ENCODE peak calls at places on chromosome X, in four cellular contexts. One of them, this sample, is unnamed.

GRCh38 chrX:372856-373640 is 13.7 kb downstream of the PPP2R3B start:
- DNase-seq in heart left ventricle: no peak
- DNase-seq in body of pancreas: no peak
- DNase-seq in transverse colon: no peak
- DNase-seq in this sample: no peak

GRCh38 chrX:129925305-129926092 is 19.5 kb downstream of the UTP14A start:
- DNase-seq in heart left ventricle: peak; percentile 61
- DNase-seq in body of pancreas: peak; percentile 68
- DNase-seq in transverse colon: peak; percentile 75
- DNase-seq in this sample: peak; percentile 42

GRCh38 chrX:76428243-76429130 is 977 bp downstream of the MAGEE1 start:
- DNase-seq in heart left ventricle: peak; percentile 6
- DNase-seq in body of pancreas: peak; percentile 15
- DNase-seq in transverse colon: peak; percentile 14
- DNase-seq in this sample: peak; percentile 3

GRCh38 chrX:36978886-36979285 is 29.3 kb upstream of the FAM47C start:
- DNase-seq in heart left ventricle: no peak
- DNase-seq in body of pancreas: no peak
- DNase-seq in transverse colon: no peak
- DNase-seq in this sample: no peak

GRCh38 chrX:125262836-125263235 is 56.8 kb upstream of the TEX13C start:
- DNase-seq in heart left ventricle: no peak
- DNase-seq in body of pancreas: no peak
- DNase-seq in transverse colon: no peak
- DNase-seq in this sample: no peak

GRCh38 chrX:108091878-108092291 is 307 bp downstream of the ATG4A start:
- DNase-seq in heart left ventricle: no peak
- DNase-seq in body of pancreas: no peak
- DNase-seq in transverse colon: no peak
- DNase-seq in this sample: no peak

GRCh38 chrX:48802089-48802812 is 384 bp downstream of the HDAC6 start:
- DNase-seq in heart left ventricle: peak; percentile 73
- DNase-seq in body of pancreas: peak; percentile 85
- DNase-seq in transverse colon: peak; percentile 91
- DNase-seq in this sample: peak; percentile 77

GRCh38 chrX:63526863-63527262 is 175.7 kb upstream of the SPIN4 start:
- DNase-seq in heart left ventricle: no peak
- DNase-seq in body of pancreas: no peak
- DNase-seq in transverse colon: no peak
- DNase-seq in this sample: no peak

GRCh38 chrX:107537815-107538214 is 88.4 kb downstream of the FRMPD3 start:
- DNase-seq in heart left ventricle: peak; percentile 9
- DNase-seq in body of pancreas: peak; percentile 17
- DNase-seq in transverse colon: no peak
- DNase-seq in this sample: no peak

GRCh38 chrX:15143825-15144121 is 126.1 kb downstream of the ASB9 start:
- DNase-seq in heart left ventricle: no peak
- DNase-seq in body of pancreas: no peak
- DNase-seq in transverse colon: no peak
- DNase-seq in this sample: no peak

GRCh38 chrX:435536-436122 is 48.9 kb upstream of the PPP2R3B start:
- DNase-seq in heart left ventricle: no peak
- DNase-seq in body of pancreas: no peak
- DNase-seq in transverse colon: no peak
- DNase-seq in this sample: no peak

GRCh38 chrX:106437407-106437806 is 174.4 kb upstream of the RADX start:
- DNase-seq in heart left ventricle: no peak
- DNase-seq in body of pancreas: no peak
- DNase-seq in transverse colon: no peak
- DNase-seq in this sample: no peak

GRCh38 chrX:27882695-27883094 is 74.9 kb downstream of the MAGEB10 start:
- DNase-seq in heart left ventricle: no peak
- DNase-seq in body of pancreas: no peak
- DNase-seq in transverse colon: no peak
- DNase-seq in this sample: no peak

GRCh38 chrX:13845721-13846378 is 29.0 kb upstream of the GPM6B start:
- DNase-seq in heart left ventricle: no peak
- DNase-seq in body of pancreas: no peak
- DNase-seq in transverse colon: no peak
- DNase-seq in this sample: peak; percentile 8

GRCh38 chrX:28649541-28649940 is 62.3 kb downstream of the IL1RAPL1 start:
- DNase-seq in heart left ventricle: no peak
- DNase-seq in body of pancreas: no peak
- DNase-seq in transverse colon: no peak
- DNase-seq in this sample: no peak

GRCh38 chrX:148051973-148052372 is 70.8 kb downstream of the FMR1NB start:
- DNase-seq in heart left ventricle: no peak
- DNase-seq in body of pancreas: no peak
- DNase-seq in transverse colon: no peak
- DNase-seq in this sample: no peak

GRCh38 chrX:13223868-13224555 is 95.8 kb downstream of the ATXN3L start:
- DNase-seq in heart left ventricle: peak; percentile 20
- DNase-seq in body of pancreas: peak; percentile 12
- DNase-seq in transverse colon: no peak
- DNase-seq in this sample: no peak

GRCh38 chrX:11363069-11363594 is 69.9 kb downstream of the AMELX start:
- DNase-seq in heart left ventricle: peak; percentile 7
- DNase-seq in body of pancreas: no peak
- DNase-seq in transverse colon: no peak
- DNase-seq in this sample: no peak

GRCh38 chrX:11480626-11481025 is 185.1 kb downstream of the ARHGAP6 start:
- DNase-seq in heart left ventricle: no peak
- DNase-seq in body of pancreas: no peak
- DNase-seq in transverse colon: no peak
- DNase-seq in this sample: no peak

GRCh38 chrX:30577362-30577961 is at the start of gene TASL:
- DNase-seq in heart left ventricle: no peak
- DNase-seq in body of pancreas: no peak
- DNase-seq in transverse colon: peak; percentile 23
- DNase-seq in this sample: no peak

GRCh38 chrX:131985526-131986049 is 37.5 kb upstream of the STK26 start:
- DNase-seq in heart left ventricle: no peak
- DNase-seq in body of pancreas: no peak
- DNase-seq in transverse colon: no peak
- DNase-seq in this sample: peak; percentile 5

GRCh38 chrX:10177620-10178019 is 20.8 kb downstream of the CLCN4 start:
- DNase-seq in heart left ventricle: no peak
- DNase-seq in body of pancreas: no peak
- DNase-seq in transverse colon: no peak
- DNase-seq in this sample: no peak

DNA sequence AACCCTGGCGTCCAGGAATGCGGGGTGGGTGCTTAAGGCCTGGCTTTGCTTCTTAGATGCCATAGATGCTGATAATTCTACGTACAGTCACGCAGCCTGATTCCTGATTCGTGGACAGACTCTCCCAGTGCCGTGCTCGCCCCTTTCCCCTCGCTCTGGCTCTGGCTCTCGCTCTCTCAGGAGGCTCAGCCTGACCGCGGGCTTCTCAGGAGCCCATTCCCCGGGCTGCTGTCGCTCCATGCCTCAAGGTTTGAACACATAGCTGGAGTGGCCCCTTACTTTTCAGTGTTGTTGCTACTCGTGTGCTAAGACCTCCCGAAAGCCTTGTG is 59.2 kb upstream of the ZC4H2 start:
- DNase-seq in heart left ventricle: no peak
- DNase-seq in body of pancreas: peak; percentile 13
- DNase-seq in transverse colon: peak; percentile 28
- DNase-seq in this sample: peak; percentile 11
- H3K27ac ChIP-seq in heart left ventricle: peak overlapping the region; percentile 51
- H3K27ac ChIP-seq in body of pancreas: peak overlapping the region; percentile 50
- H3K27ac ChIP-seq in transverse colon: peak overlapping the region; percentile 92
- H3K27ac ChIP-seq in this sample: peak overlapping the region; percentile 82

DNA sequence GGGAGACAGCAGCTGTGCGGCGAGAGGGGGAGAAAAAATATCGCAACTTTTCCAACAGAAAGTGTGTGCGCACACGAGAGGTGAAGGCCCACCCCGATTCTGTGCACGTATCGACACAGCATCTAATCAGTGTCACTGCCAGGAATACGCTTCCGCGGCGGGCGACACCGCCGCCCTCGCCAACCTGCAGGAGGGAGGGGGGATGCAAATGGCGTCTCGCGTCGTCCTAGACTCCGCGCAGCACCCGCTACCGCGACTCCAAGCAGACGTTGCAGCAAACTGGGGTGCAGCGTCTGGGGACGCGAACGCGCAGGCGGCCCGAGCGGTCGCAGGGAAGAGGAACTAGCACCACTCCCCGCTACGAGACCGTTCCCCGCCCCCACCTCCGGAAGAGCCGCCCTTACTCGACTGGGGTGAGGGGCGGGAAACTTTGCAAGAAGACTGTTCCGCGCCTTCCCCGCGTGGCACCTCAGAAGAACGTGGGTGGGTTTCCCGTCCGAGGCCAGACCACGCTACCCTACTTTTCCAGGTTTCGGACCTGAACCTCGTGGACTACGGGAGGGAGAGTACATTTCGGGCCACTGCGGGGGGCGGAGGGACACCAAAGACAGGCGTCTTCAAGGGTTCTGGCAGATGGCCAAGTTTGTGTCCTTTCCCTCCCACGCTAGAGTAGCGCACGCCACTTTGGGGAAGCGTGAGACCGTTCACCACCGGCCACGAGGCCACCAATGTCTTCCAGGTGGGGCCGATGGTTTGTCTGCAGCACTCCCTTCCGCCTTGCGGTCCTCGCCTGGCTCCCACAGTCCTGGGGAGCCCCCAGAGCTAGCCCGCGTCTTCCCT is 77.9 kb upstream of the BCOR start:
- DNase-seq in heart left ventricle: peak; percentile 78
- DNase-seq in body of pancreas: peak; percentile 61
- DNase-seq in transverse colon: peak; percentile 80
- DNase-seq in this sample: peak; percentile 37
- TF ChIP-seq POLR2A in heart left ventricle: peak; percentile 31
- TF ChIP-seq POLR2A in body of pancreas: peak; percentile 11
- TF ChIP-seq POLR2A in transverse colon: peak; percentile 65
- TF ChIP-seq POLR2A in this sample: peak; percentile 24

GRCh38 chrX:152641996-152642395 is 4.3 kb downstream of the GABRQ start:
- DNase-seq in heart left ventricle: no peak
- DNase-seq in body of pancreas: no peak
- DNase-seq in transverse colon: no peak
- DNase-seq in this sample: no peak
- TF ChIP-seq CTCF in heart left ventricle: peak; percentile 19
- TF ChIP-seq CTCF in body of pancreas: no peak
- TF ChIP-seq CTCF in transverse colon: no peak
- TF ChIP-seq CTCF in this sample: no peak

GRCh38 chrX:39309018-39309620 is 507.9 kb downstream of the MID1IP1 start:
- DNase-seq in heart left ventricle: no peak
- DNase-seq in body of pancreas: no peak
- DNase-seq in transverse colon: no peak
- DNase-seq in this sample: no peak

GRCh38 chrX:39309721-39310152 is 508.5 kb downstream of the MID1IP1 start:
- DNase-seq in heart left ventricle: peak; percentile 21
- DNase-seq in body of pancreas: no peak
- DNase-seq in transverse colon: no peak
- DNase-seq in this sample: no peak

GRCh38 chrX:39304746-39305145 is 503.5 kb downstream of the MID1IP1 start:
- DNase-seq in heart left ventricle: no peak
- DNase-seq in body of pancreas: no peak
- DNase-seq in transverse colon: no peak
- DNase-seq in this sample: no peak

GRCh38 chrX:39308126-39308525 is 506.9 kb downstream of the MID1IP1 start:
- DNase-seq in heart left ventricle: no peak
- DNase-seq in body of pancreas: no peak
- DNase-seq in transverse colon: no peak
- DNase-seq in this sample: no peak

GRCh38 chrX:39307488-39307887 is 506.2 kb downstream of the MID1IP1 start:
- DNase-seq in heart left ventricle: no peak
- DNase-seq in body of pancreas: no peak
- DNase-seq in transverse colon: no peak
- DNase-seq in this sample: no peak
- H3K27ac ChIP-seq in heart left ventricle: no peak overlapping the region
- H3K27ac ChIP-seq in body of pancreas: no peak overlapping the region
- H3K27ac ChIP-seq in transverse colon: no peak overlapping the region
- H3K27ac ChIP-seq in this sample: no peak overlapping the region

DNA sequence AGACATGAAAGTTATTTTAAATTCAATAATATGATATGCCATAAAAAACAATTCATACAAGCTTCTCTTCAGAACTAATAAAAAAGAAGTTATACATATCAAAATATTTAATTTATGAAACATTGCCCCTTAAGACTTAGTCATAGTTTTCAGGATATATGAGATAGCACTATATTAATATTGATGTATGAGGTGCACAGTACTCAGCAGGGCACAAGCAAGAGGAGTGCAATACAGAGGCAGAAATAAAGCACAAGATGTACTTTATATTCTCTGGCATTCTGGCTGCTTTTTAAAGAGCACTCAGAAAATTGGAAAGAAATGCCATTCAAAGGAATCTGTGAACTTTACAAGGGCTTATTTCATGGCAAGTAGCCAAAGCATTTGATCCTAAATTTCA is 274.9 kb downstream of the CPXCR1 start:
- DNase-seq in heart left ventricle: no peak
- DNase-seq in body of pancreas: no peak
- DNase-seq in transverse colon: no peak
- DNase-seq in this sample: no peak
- TF ChIP-seq POLR2A in heart left ventricle: no peak
- TF ChIP-seq POLR2A in body of pancreas: no peak
- TF ChIP-seq POLR2A in transverse colon: no peak
- TF ChIP-seq POLR2A in this sample: no peak

GRCh38 chrX:102085706-102086105 is 39.8 kb upstream of the TCEAL2 start:
- DNase-seq in heart left ventricle: no peak
- DNase-seq in body of pancreas: no peak
- DNase-seq in transverse colon: no peak
- DNase-seq in this sample: no peak
- TF ChIP-seq CTCF in heart left ventricle: no peak
- TF ChIP-seq CTCF in body of pancreas: no peak
- TF ChIP-seq CTCF in transverse colon: no peak
- TF ChIP-seq CTCF in this sample: no peak

GRCh38 chrX:87679849-87680248 is 162.2 kb downstream of the KLHL4 start:
- DNase-seq in heart left ventricle: no peak
- DNase-seq in body of pancreas: no peak
- DNase-seq in transverse colon: no peak
- DNase-seq in this sample: no peak
- H3K27ac ChIP-seq in heart left ventricle: no peak overlapping the region
- H3K27ac ChIP-seq in body of pancreas: no peak overlapping the region
- H3K27ac ChIP-seq in transverse colon: no peak overlapping the region
- H3K27ac ChIP-seq in this sample: no peak overlapping the region

GRCh38 chrX:120603707-120604358 is at the start of gene MCTS1:
- DNase-seq in heart left ventricle: peak; percentile 78
- DNase-seq in body of pancreas: peak; percentile 84
- DNase-seq in transverse colon: peak; percentile 89
- DNase-seq in this sample: peak; percentile 83
- TF ChIP-seq POLR2A in heart left ventricle: peak; percentile 48
- TF ChIP-seq POLR2A in body of pancreas: peak; percentile 28
- TF ChIP-seq POLR2A in transverse colon: peak; percentile 58
- TF ChIP-seq POLR2A in this sample: peak; percentile 35

DNA sequence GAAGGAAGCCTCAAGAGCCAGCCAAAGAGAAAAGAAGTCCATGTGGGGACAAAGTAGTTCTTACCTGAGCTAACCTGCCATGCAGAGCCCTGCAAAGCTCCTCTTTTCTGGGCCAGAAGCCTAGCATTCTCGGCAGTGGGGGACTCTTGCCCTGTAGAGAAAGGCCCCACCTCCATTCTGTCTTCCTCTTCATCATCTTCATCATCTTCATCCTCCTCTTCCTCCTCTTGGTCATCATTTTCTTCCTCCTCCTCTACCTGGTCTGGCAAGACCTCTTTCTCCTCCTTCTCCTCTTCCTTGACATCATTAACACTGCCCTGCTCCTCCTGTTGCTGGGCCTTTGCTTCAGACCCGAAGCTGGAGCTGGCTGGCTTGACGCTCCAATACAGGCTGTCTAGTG is 16.7 kb downstream of the LAS1L start:
- DNase-seq in heart left ventricle: no peak
- DNase-seq in body of pancreas: no peak
- DNase-seq in transverse colon: no peak
- DNase-seq in this sample: no peak
- TF ChIP-seq CTCF in heart left ventricle: no peak
- TF ChIP-seq CTCF in body of pancreas: no peak
- TF ChIP-seq CTCF in transverse colon: no peak
- TF ChIP-seq CTCF in this sample: no peak